ENCODE peak calls at places on chromosome 1, in four cellular contexts. One of them, this sample, is unnamed.
A peak's percentile ranks its signal among the peaks of the same experiment; 100 is the strongest.

GRCh38 chr1:28682840-28683239 is 14.3 kb downstream of the GMEB1 start:
- DNase-seq in left ventricle myocardium superior: no peak
- DNase-seq in ureter: no peak
- DNase-seq in activated CD4-positive, alpha-beta T cell treated with anti-CD3 and anti-CD28 coated beads for 4 hours: no peak
- DNase-seq in this sample: no peak

GRCh38 chr1:25195835-25196234 is 36.5 kb downstream of the SYF2 start:
- DNase-seq in activated CD4-positive, alpha-beta T cell treated with anti-CD3 and anti-CD28 coated beads for 4 hours: no peak
- DNase-seq in ureter: no peak
- DNase-seq in left ventricle myocardium superior: no peak
- DNase-seq in this sample: no peak

GRCh38 chr1:160522622-160523345 is at the start of gene SLAMF6:
- DNase-seq in ureter: no peak
- DNase-seq in activated CD4-positive, alpha-beta T cell treated with anti-CD3 and anti-CD28 coated beads for 4 hours: peak; percentile 38
- DNase-seq in left ventricle myocardium superior: no peak
- DNase-seq in this sample: no peak

GRCh38 chr1:230507671-230508407 is 81.7 kb upstream of the PGBD5 start:
- DNase-seq in activated CD4-positive, alpha-beta T cell treated with anti-CD3 and anti-CD28 coated beads for 4 hours: no peak
- DNase-seq in ureter: peak; percentile 54
- DNase-seq in left ventricle myocardium superior: peak; percentile 58
- DNase-seq in this sample: peak; percentile 40

GRCh38 chr1:116268211-116268610 is 104.8 kb upstream of the ATP1A1 start:
- DNase-seq in left ventricle myocardium superior: peak; percentile 53
- DNase-seq in ureter: peak; percentile 85
- DNase-seq in activated CD4-positive, alpha-beta T cell treated with anti-CD3 and anti-CD28 coated beads for 4 hours: peak; percentile 15
- DNase-seq in this sample: no peak

GRCh38 chr1:23557471-23558124 is 1.7 kb downstream of the ID3 start:
- DNase-seq in activated CD4-positive, alpha-beta T cell treated with anti-CD3 and anti-CD28 coated beads for 4 hours: no peak
- DNase-seq in left ventricle myocardium superior: no peak
- DNase-seq in ureter: no peak
- DNase-seq in this sample: no peak

GRCh38 chr1:44417351-44418021 is 12.4 kb downstream of the RNF220 start:
- DNase-seq in left ventricle myocardium superior: peak; percentile 71
- DNase-seq in ureter: no peak
- DNase-seq in activated CD4-positive, alpha-beta T cell treated with anti-CD3 and anti-CD28 coated beads for 4 hours: no peak
- DNase-seq in this sample: peak; percentile 37

GRCh38 chr1:9263276-9263855 is 28.8 kb downstream of the H6PD start:
- DNase-seq in activated CD4-positive, alpha-beta T cell treated with anti-CD3 and anti-CD28 coated beads for 4 hours: no peak
- DNase-seq in left ventricle myocardium superior: no peak
- DNase-seq in ureter: no peak
- DNase-seq in this sample: no peak

GRCh38 chr1:24619376-24619775 is 23.7 kb upstream of the SRRM1 start:
- DNase-seq in activated CD4-positive, alpha-beta T cell treated with anti-CD3 and anti-CD28 coated beads for 4 hours: no peak
- DNase-seq in left ventricle myocardium superior: no peak
- DNase-seq in ureter: no peak
- DNase-seq in this sample: no peak

This sample was measured in AG08395.